ENCODE peak calls at places on chromosomes 12 and 14, in nine cellular contexts. One of them, this sample, is unnamed.
A peak's percentile ranks its signal among the peaks of the same experiment; 100 is the strongest.

GRCh38 chr12:95215925-95216324 is 1.3 kb downstream of the FGD6 start:
- DNase-seq in lower lobe of right lung: no peak
- DNase-seq in mesothelial cell of epicardium: no peak
- DNase-seq in MM.1S: no peak
- DNase-seq in WTC11: no peak
- DNase-seq in Panc1: no peak
- DNase-seq in fibroblast of mammary gland: peak; percentile 63
- DNase-seq in fibroblast of pulmonary artery: peak; percentile 72
- DNase-seq in activated B cell treated with CpG ODN at 0.5 μM for 24 hours: no peak
- DNase-seq in this sample: no peak

GRCh38 chr14:91138511-91139359 is 24.9 kb downstream of the DGLUCY start:
- DNase-seq in lower lobe of right lung: no peak
- DNase-seq in mesothelial cell of epicardium: no peak
- DNase-seq in MM.1S: peak; percentile 7
- DNase-seq in WTC11: peak; percentile 47
- DNase-seq in Panc1: no peak
- DNase-seq in fibroblast of mammary gland: peak; percentile 50
- DNase-seq in fibroblast of pulmonary artery: peak; percentile 48
- DNase-seq in activated B cell treated with CpG ODN at 0.5 μM for 24 hours: no peak
- DNase-seq in this sample: peak; percentile 33

GRCh38 chr12:53096089-53096741 is 1.3 kb upstream of the IGFBP6 start:
- DNase-seq in lower lobe of right lung: no peak
- DNase-seq in mesothelial cell of epicardium: no peak
- DNase-seq in MM.1S: no peak
- DNase-seq in WTC11: peak; percentile 43
- DNase-seq in Panc1: no peak
- DNase-seq in fibroblast of mammary gland: peak; percentile 95
- DNase-seq in fibroblast of pulmonary artery: peak; percentile 82
- DNase-seq in activated B cell treated with CpG ODN at 0.5 μM for 24 hours: no peak
- DNase-seq in this sample: no peak

GRCh38 chr12:63802012-63802608 is 22.4 kb downstream of the RXYLT1 start:
- DNase-seq in lower lobe of right lung: no peak
- DNase-seq in mesothelial cell of epicardium: no peak
- DNase-seq in MM.1S: peak; percentile 21
- DNase-seq in WTC11: no peak
- DNase-seq in Panc1: no peak
- DNase-seq in fibroblast of mammary gland: peak; percentile 38
- DNase-seq in fibroblast of pulmonary artery: peak; percentile 51
- DNase-seq in activated B cell treated with CpG ODN at 0.5 μM for 24 hours: no peak
- DNase-seq in this sample: no peak

GRCh38 chr12:6323340-6323994 is 13.0 kb downstream of the PLEKHG6 start:
- DNase-seq in lower lobe of right lung: no peak
- DNase-seq in mesothelial cell of epicardium: no peak
- DNase-seq in MM.1S: peak; percentile 79
- DNase-seq in WTC11: peak; percentile 45
- DNase-seq in Panc1: peak; percentile 67
- DNase-seq in fibroblast of mammary gland: peak; percentile 95
- DNase-seq in fibroblast of pulmonary artery: peak; percentile 98
- DNase-seq in activated B cell treated with CpG ODN at 0.5 μM for 24 hours: no peak
- DNase-seq in this sample: no peak

GRCh38 chr12:89494411-89495231 is 30.0 kb downstream of the GALNT4 start:
- DNase-seq in lower lobe of right lung: no peak
- DNase-seq in mesothelial cell of epicardium: no peak
- DNase-seq in MM.1S: no peak
- DNase-seq in WTC11: no peak
- DNase-seq in Panc1: no peak
- DNase-seq in fibroblast of mammary gland: peak; percentile 63
- DNase-seq in fibroblast of pulmonary artery: no peak
- DNase-seq in activated B cell treated with CpG ODN at 0.5 μM for 24 hours: no peak
- DNase-seq in this sample: no peak

GRCh38 chr14:52960627-52961026 is 9.8 kb upstream of the FERMT2 start:
- DNase-seq in lower lobe of right lung: no peak
- DNase-seq in mesothelial cell of epicardium: no peak
- DNase-seq in MM.1S: peak; percentile 19
- DNase-seq in WTC11: no peak
- DNase-seq in Panc1: no peak
- DNase-seq in fibroblast of mammary gland: no peak
- DNase-seq in fibroblast of pulmonary artery: no peak
- DNase-seq in activated B cell treated with CpG ODN at 0.5 μM for 24 hours: no peak
- DNase-seq in this sample: no peak

GRCh38 chr14:105201928-105202513 is 20.9 kb upstream of the NUDT14 start:
- DNase-seq in lower lobe of right lung: no peak
- DNase-seq in mesothelial cell of epicardium: no peak
- DNase-seq in MM.1S: no peak
- DNase-seq in WTC11: no peak
- DNase-seq in Panc1: no peak
- DNase-seq in fibroblast of mammary gland: no peak
- DNase-seq in fibroblast of pulmonary artery: no peak
- DNase-seq in activated B cell treated with CpG ODN at 0.5 μM for 24 hours: no peak
- DNase-seq in this sample: no peak

DNA sequence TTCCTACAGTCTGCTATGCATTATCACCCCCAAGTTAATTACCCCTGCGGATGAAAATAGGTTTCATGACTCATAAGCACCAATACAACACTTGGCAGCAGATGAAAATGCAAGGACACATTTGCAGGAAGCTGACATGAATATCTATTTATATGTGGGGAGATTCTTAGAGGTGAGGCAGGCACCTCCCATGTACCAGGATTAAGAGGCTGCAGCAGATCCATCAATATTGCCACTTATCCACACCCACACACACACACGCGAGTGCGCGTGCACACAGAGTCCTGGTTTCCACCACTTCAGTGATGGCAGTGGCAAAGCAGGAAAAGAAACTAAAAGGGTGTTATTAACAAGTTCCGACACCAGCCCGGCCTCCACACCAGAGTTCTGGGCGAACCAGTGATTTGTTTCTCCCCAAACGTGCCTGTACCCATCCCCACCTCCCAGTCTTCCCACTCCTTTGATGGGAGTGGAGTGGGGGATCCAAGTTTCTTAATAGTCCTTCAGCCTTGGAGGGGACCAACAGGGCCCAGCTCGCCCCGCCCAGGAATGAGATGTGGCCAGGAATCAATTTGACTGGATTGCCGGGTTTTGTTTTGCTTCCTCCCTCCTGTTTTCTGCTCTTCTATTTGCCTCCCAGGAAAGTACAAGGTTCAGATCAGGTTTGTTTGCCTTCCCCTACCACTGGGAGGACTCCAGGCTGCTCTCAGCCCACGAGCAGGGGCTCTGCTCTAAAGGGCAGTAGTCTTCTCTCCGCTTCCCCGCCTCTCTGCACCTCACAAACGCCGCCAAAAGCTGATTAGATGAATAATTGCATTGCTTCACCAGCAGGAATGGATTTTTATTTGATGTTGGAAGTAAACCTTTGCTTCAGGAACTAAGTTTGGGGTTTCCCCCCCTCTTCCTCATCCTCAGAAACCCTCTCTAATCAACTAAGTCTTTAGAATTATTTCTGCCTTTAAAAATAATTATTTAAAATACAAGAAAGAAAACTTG is 5.2 kb downstream of the IRF2BPL start:
- DNase-seq in lower lobe of right lung: peak; percentile 48
- DNase-seq in mesothelial cell of epicardium: no peak
- DNase-seq in MM.1S: no peak
- DNase-seq in WTC11: peak; percentile 44
- DNase-seq in Panc1: no peak
- DNase-seq in fibroblast of mammary gland: no peak
- DNase-seq in fibroblast of pulmonary artery: peak; percentile 57
- DNase-seq in activated B cell treated with CpG ODN at 0.5 μM for 24 hours: no peak
- DNase-seq in this sample: no peak
- TF ChIP-seq CTCF in lower lobe of right lung: no peak
- TF ChIP-seq CTCF in mesothelial cell of epicardium: no peak
- TF ChIP-seq CTCF in MM.1S: peak; percentile 10
- TF ChIP-seq CTCF in WTC11: no peak
- TF ChIP-seq CTCF in Panc1: no peak
- TF ChIP-seq CTCF in fibroblast of mammary gland: peak; percentile 6
- TF ChIP-seq CTCF in fibroblast of pulmonary artery: peak; percentile 36
- TF ChIP-seq CTCF in activated B cell treated with CpG ODN at 0.5 μM for 24 hours: no peak
- TF ChIP-seq CTCF in this sample: peak; percentile 4

DNA sequence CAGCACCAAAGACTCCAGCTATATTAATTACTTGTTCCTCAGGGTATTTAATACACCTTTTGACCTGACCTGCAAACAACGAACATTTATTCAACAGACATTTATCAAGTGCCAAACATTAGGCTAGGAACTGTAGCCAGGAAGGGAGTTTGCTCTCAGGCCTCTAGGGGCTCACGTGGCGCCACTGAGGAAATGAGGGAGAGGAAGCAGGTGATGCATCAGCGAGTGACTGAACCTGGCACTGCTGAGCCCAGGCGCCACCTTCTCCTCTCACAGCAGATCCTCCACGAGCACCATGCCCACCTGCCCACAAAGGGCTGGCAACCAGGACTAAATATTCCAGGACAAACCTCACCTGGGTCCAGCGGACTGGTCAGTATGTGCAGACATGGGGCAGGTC is 50.2 kb downstream of the SETD3 start:
- DNase-seq in lower lobe of right lung: peak; percentile 56
- DNase-seq in mesothelial cell of epicardium: no peak
- DNase-seq in MM.1S: no peak
- DNase-seq in WTC11: peak; percentile 69
- DNase-seq in Panc1: no peak
- DNase-seq in fibroblast of mammary gland: no peak
- DNase-seq in fibroblast of pulmonary artery: no peak
- DNase-seq in activated B cell treated with CpG ODN at 0.5 μM for 24 hours: peak; percentile 22
- DNase-seq in this sample: no peak
- TF ChIP-seq CTCF in lower lobe of right lung: peak; percentile 33
- TF ChIP-seq CTCF in mesothelial cell of epicardium: peak; percentile 4
- TF ChIP-seq CTCF in MM.1S: no peak
- TF ChIP-seq CTCF in WTC11: peak; percentile 66
- TF ChIP-seq CTCF in Panc1: peak; percentile 17
- TF ChIP-seq CTCF in fibroblast of mammary gland: peak; percentile 27
- TF ChIP-seq CTCF in fibroblast of pulmonary artery: peak; percentile 35
- TF ChIP-seq CTCF in activated B cell treated with CpG ODN at 0.5 μM for 24 hours: peak; percentile 16
- TF ChIP-seq CTCF in this sample: peak; percentile 58

GRCh38 chr14:58151264-58151700 is 731 bp downstream of the ARMH4 start:
- DNase-seq in lower lobe of right lung: no peak
- DNase-seq in mesothelial cell of epicardium: no peak
- DNase-seq in MM.1S: no peak
- DNase-seq in WTC11: peak; percentile 33
- DNase-seq in Panc1: no peak
- DNase-seq in fibroblast of mammary gland: peak; percentile 7
- DNase-seq in fibroblast of pulmonary artery: peak; percentile 3
- DNase-seq in activated B cell treated with CpG ODN at 0.5 μM for 24 hours: no peak
- DNase-seq in this sample: no peak

GRCh38 chr14:58149196-58149595 is 2.8 kb downstream of the ARMH4 start:
- DNase-seq in lower lobe of right lung: no peak
- DNase-seq in mesothelial cell of epicardium: no peak
- DNase-seq in MM.1S: no peak
- DNase-seq in WTC11: no peak
- DNase-seq in Panc1: no peak
- DNase-seq in fibroblast of mammary gland: no peak
- DNase-seq in fibroblast of pulmonary artery: no peak
- DNase-seq in activated B cell treated with CpG ODN at 0.5 μM for 24 hours: no peak
- DNase-seq in this sample: no peak

GRCh38 chr14:58152569-58152857 is 500 bp upstream of the ARMH4 start:
- DNase-seq in lower lobe of right lung: no peak
- DNase-seq in mesothelial cell of epicardium: no peak
- DNase-seq in MM.1S: no peak
- DNase-seq in WTC11: no peak
- DNase-seq in Panc1: no peak
- DNase-seq in fibroblast of mammary gland: no peak
- DNase-seq in fibroblast of pulmonary artery: no peak
- DNase-seq in activated B cell treated with CpG ODN at 0.5 μM for 24 hours: no peak
- DNase-seq in this sample: no peak

GRCh38 chr14:58150243-58150805 is 1.7 kb downstream of the ARMH4 start:
- DNase-seq in lower lobe of right lung: no peak
- DNase-seq in mesothelial cell of epicardium: no peak
- DNase-seq in MM.1S: no peak
- DNase-seq in WTC11: no peak
- DNase-seq in Panc1: no peak
- DNase-seq in fibroblast of mammary gland: no peak
- DNase-seq in fibroblast of pulmonary artery: no peak
- DNase-seq in activated B cell treated with CpG ODN at 0.5 μM for 24 hours: no peak
- DNase-seq in this sample: no peak

GRCh38 chr14:58151701-58152568 is at the start of gene ARMH4:
- DNase-seq in lower lobe of right lung: peak; percentile 89
- DNase-seq in mesothelial cell of epicardium: peak; percentile 69
- DNase-seq in MM.1S: peak; percentile 73
- DNase-seq in WTC11: peak; percentile 88
- DNase-seq in Panc1: no peak
- DNase-seq in fibroblast of mammary gland: peak; percentile 72
- DNase-seq in fibroblast of pulmonary artery: peak; percentile 74
- DNase-seq in activated B cell treated with CpG ODN at 0.5 μM for 24 hours: peak; percentile 60
- DNase-seq in this sample: no peak
- TF ChIP-seq CTCF in lower lobe of right lung: peak; percentile 33
- TF ChIP-seq CTCF in mesothelial cell of epicardium: no peak
- TF ChIP-seq CTCF in MM.1S: no peak
- TF ChIP-seq CTCF in WTC11: no peak
- TF ChIP-seq CTCF in Panc1: no peak
- TF ChIP-seq CTCF in fibroblast of mammary gland: no peak
- TF ChIP-seq CTCF in fibroblast of pulmonary artery: no peak
- TF ChIP-seq CTCF in activated B cell treated with CpG ODN at 0.5 μM for 24 hours: no peak
- TF ChIP-seq CTCF in this sample: peak; percentile 12

DNA sequence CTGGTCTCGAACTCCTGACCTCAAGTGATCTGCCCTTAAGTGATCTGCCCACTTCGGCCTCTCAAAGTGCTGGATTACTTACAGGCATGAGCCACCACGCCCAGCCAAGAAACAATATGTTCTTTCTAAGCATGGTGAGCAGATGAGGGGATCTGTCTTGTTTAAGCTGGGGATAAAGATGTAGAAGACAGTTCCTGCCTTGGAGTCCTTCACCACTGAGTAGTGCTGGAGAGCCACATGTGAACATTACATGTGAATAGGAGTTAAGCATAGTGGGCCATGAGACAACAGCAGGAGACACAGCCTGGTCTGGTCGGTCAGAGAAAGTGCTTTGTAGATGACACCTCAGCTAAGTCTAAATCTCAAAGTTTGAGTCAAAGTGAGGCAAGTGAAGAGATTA is 26.0 kb downstream of the TMBIM6 start:
- DNase-seq in lower lobe of right lung: no peak
- DNase-seq in mesothelial cell of epicardium: no peak
- DNase-seq in MM.1S: no peak
- DNase-seq in WTC11: no peak
- DNase-seq in Panc1: no peak
- DNase-seq in fibroblast of mammary gland: peak; percentile 25
- DNase-seq in fibroblast of pulmonary artery: no peak
- DNase-seq in activated B cell treated with CpG ODN at 0.5 μM for 24 hours: no peak
- DNase-seq in this sample: no peak
- TF ChIP-seq CTCF in lower lobe of right lung: no peak
- TF ChIP-seq CTCF in mesothelial cell of epicardium: no peak
- TF ChIP-seq CTCF in MM.1S: no peak
- TF ChIP-seq CTCF in WTC11: no peak
- TF ChIP-seq CTCF in Panc1: no peak
- TF ChIP-seq CTCF in fibroblast of mammary gland: no peak
- TF ChIP-seq CTCF in fibroblast of pulmonary artery: no peak
- TF ChIP-seq CTCF in activated B cell treated with CpG ODN at 0.5 μM for 24 hours: no peak
- TF ChIP-seq CTCF in this sample: no peak